ENCODE peak calls at places on chromosomes 11 and 22, in nine cellular contexts. J is upper lobe of right lung; N is GM23248; Y is transverse colon; E is naive thymus-derived CD4-positive, alpha-beta T cell; Z is T-cell; O is amygdala; T is stimulated activated CD4-positive, alpha-beta T cell treated with anti-CD3 and anti-CD28 coated beads, Interleukin-1b, Interleukin-23, amount 100 ng/mL, for 48 hours; W is NCI-H1417. R is an unnamed sample.

GRCh38 chr11:114183041-114183511 is 113.1 kb upstream of the NNMT start:
- DNase-seq in J (no peak), N (no peak), Y (peak; percentile 58), E (peak; percentile 56), Z (peak; percentile 72), O (no peak), T (peak; percentile 42), W (no peak), R (no peak)

GRCh38 chr11:17898782-17899181 is 114.1 kb downstream of the SERGEF start:
- DNase-seq in J (no peak), N (peak; percentile 12), Y (no peak), E (no peak), Z (no peak), O (no peak), T (no peak), W (no peak), R (no peak)

GRCh38 chr11:82533628-82534353 is 199.9 kb downstream of the FAM181B start:
- DNase-seq in J (no peak), N (no peak), Y (no peak), E (no peak), Z (no peak), O (no peak), T (no peak), W (peak; percentile 71), R (no peak)

GRCh38 chr11:34364102-34364501 is 6.3 kb upstream of the ABTB2 start:
- DNase-seq in J (no peak), N (no peak), Y (no peak), E (no peak), Z (no peak), O (no peak), T (no peak), W (no peak), R (no peak)

GRCh38 chr11:121829159-121829643 is 286.8 kb downstream of the BLID start:
- DNase-seq in J (no peak), N (peak; percentile 98), Y (no peak), E (no peak), Z (no peak), O (no peak), T (peak; percentile 18), W (no peak), R (no peak)

GRCh38 chr22:22687638-22688500 is 43.5 kb downstream of the GGTLC2 start:
- DNase-seq in J (no peak), N (peak; percentile 75), Y (peak; percentile 34), E (no peak), Z (no peak), O (no peak), T (peak; percentile 11), W (peak; percentile 56), R (peak; percentile 51)

GRCh38 chr11:65651589-65652510 is 10.9 kb downstream of the RELA start:
- DNase-seq in J (peak; percentile 77), N (peak; percentile 71), Y (peak; percentile 82), E (no peak), Z (no peak), O (no peak), T (no peak), W (peak; percentile 48), R (no peak)

GRCh38 chr11:57622263-57622662 is 24.8 kb downstream of the SERPING1 start:
- DNase-seq in J (no peak), N (no peak), Y (no peak), E (no peak), Z (no peak), O (no peak), T (no peak), W (peak; percentile 68), R (no peak)

GRCh38 chr11:68996376-68997123 is 15.8 kb upstream of the MRGPRD start:
- DNase-seq in J (peak; percentile 55), N (no peak), Y (no peak), E (no peak), Z (no peak), O (no peak), T (no peak), W (no peak), R (no peak)

GRCh38 chr11:6251990-6252473 is 7.6 kb upstream of the CCKBR start:
- DNase-seq in J (no peak), N (peak; percentile 61), Y (peak; percentile 29), E (no peak), Z (no peak), O (no peak), T (no peak), W (no peak), R (no peak)

GRCh38 chr11:85948884-85949283 is 93.7 kb downstream of the CCDC83 start:
- DNase-seq in J (no peak), N (no peak), Y (no peak), E (no peak), Z (no peak), O (no peak), T (no peak), W (no peak), R (no peak)

GRCh38 chr11:38131535-38131934 is 1533.5 kb upstream of the RAG2 start:
- DNase-seq in J (no peak), N (no peak), Y (no peak), E (no peak), Z (no peak), O (no peak), T (no peak), W (no peak), R (no peak)

GRCh38 chr11:61510980-61511373 is 2.4 kb downstream of the LRRC10B start:
- DNase-seq in J (no peak), N (no peak), Y (no peak), E (no peak), Z (no peak), O (no peak), T (no peak), W (no peak), R (no peak)

GRCh38 chr11:65316311-65316978 is 1.8 kb downstream of the CDC42EP2 start:
- DNase-seq in J (no peak), N (peak; percentile 100), Y (peak; percentile 34), E (no peak), Z (no peak), O (no peak), T (no peak), W (peak; percentile 49), R (no peak)

GRCh38 chr22:23289851-23290724 is 109.8 kb downstream of the BCR start:
- DNase-seq in J (peak; percentile 79), N (peak; percentile 76), Y (peak; percentile 73), E (peak; percentile 61), Z (peak; percentile 52), O (no peak), T (peak; percentile 50), W (peak; percentile 44), R (no peak)

GRCh38 chr11:61161190-61162091 is at the start of gene VPS37C:
- DNase-seq in J (peak; percentile 96), N (peak; percentile 94), Y (peak; percentile 92), E (peak; percentile 99), Z (peak; percentile 81), O (no peak), T (peak; percentile 92), W (peak; percentile 98), R (peak; percentile 90)

GRCh38 chr11:65304613-65305012 is 10.1 kb upstream of the CDC42EP2 start:
- DNase-seq in J (no peak), N (no peak), Y (no peak), E (no peak), Z (no peak), O (no peak), T (no peak), W (no peak), R (no peak)